ENCODE peak calls at places on chromosomes 5 and 9, in ten cellular contexts. R is breast epithelium, H is psoas muscle, X is endothelial cell, M is stomach, L is lower lobe of right lung, U is ovary, F is AG10803, P is RWPE1, Z is mucosa of descending colon. I is an unnamed sample.

GRCh38 chr5:60101561-60101960 is 208.0 kb upstream of the PDE4D start:
- DNase-seq in P (no peak), X (no peak), F (no peak), L (no peak), M (no peak), R (no peak), Z (no peak), U (no peak), H (no peak), I (no peak)

GRCh38 chr9:98614941-98615340 is 93.8 kb downstream of the GABBR2 start:
- DNase-seq in F (no peak), L (no peak), Z (no peak), P (no peak), X (no peak), R (no peak), M (no peak), H (no peak), U (no peak), I (no peak)

GRCh38 chr9:11023201-11023600 is 410.4 kb upstream of the PTPRD start:
- DNase-seq in X (no peak), F (no peak), L (no peak), P (no peak), M (no peak), R (no peak), U (no peak), Z (no peak), H (no peak), I (no peak)

GRCh38 chr5:140965905-140966292 is 377 bp upstream of the PCDHAC2 start:
- DNase-seq in U (no peak), Z (no peak), X (no peak), M (no peak), L (no peak), P (no peak), H (no peak), F (no peak), R (no peak), I (no peak)

GRCh38 chr5:133236976-133237375 is 185.2 kb downstream of the HSPA4 start:
- DNase-seq in M (no peak), P (no peak), L (no peak), Z (no peak), X (no peak), H (no peak), U (no peak), R (no peak), F (no peak), I (no peak)

GRCh38 chr5:1445313-1445894 is at the start of gene SLC6A3:
- DNase-seq in L (no peak), U (peak), M (peak), R (no peak), P (no peak), F (no peak), H (peak), X (peak), Z (peak), I (no peak)

GRCh38 chr5:145917288-145917687 is 19.1 kb upstream of the SH3RF2 start:
- DNase-seq in F (peak), X (no peak), H (no peak), Z (no peak), L (no peak), P (no peak), U (no peak), R (no peak), M (no peak), I (no peak)

GRCh38 chr5:43616535-43616934 is 13.6 kb downstream of the NNT start:
- DNase-seq in L (no peak), U (no peak), X (no peak), P (no peak), H (no peak), M (no peak), R (no peak), F (peak), Z (no peak), I (no peak)

GRCh38 chr5:31186672-31187267 is 6.7 kb upstream of the CDH6 start:
- DNase-seq in M (no peak), R (no peak), L (no peak), Z (no peak), X (no peak), F (peak), U (no peak), P (peak), H (no peak), I (no peak)

GRCh38 chr9:82882744-82883143 is 180.2 kb downstream of the RASEF start:
- DNase-seq in P (no peak), M (no peak), U (no peak), F (no peak), L (no peak), X (no peak), H (no peak), R (no peak), Z (no peak), I (no peak)

GRCh38 chr9:21153688-21154608 is 12.3 kb upstream of the IFNW1 start:
- DNase-seq in Z (no peak), F (no peak), U (no peak), R (no peak), L (peak), X (peak), P (peak), H (no peak), M (no peak), I (no peak)

GRCh38 chr5:156051972-156052371 is 275.0 kb upstream of the SGCD start:
- DNase-seq in M (no peak), P (no peak), H (no peak), X (no peak), F (no peak), Z (no peak), L (no peak), U (no peak), R (no peak), I (no peak)

GRCh38 chr5:39518516-39518915 is 93.7 kb upstream of the DAB2 start:
- DNase-seq in R (no peak), M (no peak), H (no peak), P (no peak), F (peak), X (no peak), L (no peak), Z (no peak), U (no peak), I (no peak)

GRCh38 chr9:120327322-120327721 is 252.6 kb downstream of the CDK5RAP2 start:
- DNase-seq in M (no peak), H (no peak), X (no peak), Z (no peak), U (no peak), F (no peak), L (no peak), R (no peak), P (no peak), I (no peak)

GRCh38 chr9:120324996-120325642 is 254.8 kb downstream of the CDK5RAP2 start:
- DNase-seq in U (no peak), M (no peak), P (no peak), X (no peak), H (no peak), F (no peak), R (no peak), L (no peak), Z (no peak), I (no peak)

GRCh38 chr9:120326076-120326693 is 253.8 kb downstream of the CDK5RAP2 start:
- DNase-seq in Z (no peak), L (no peak), X (no peak), R (no peak), M (no peak), H (no peak), P (no peak), F (no peak), U (no peak), I (no peak)

GRCh38 chr9:120331913-120332312 is 248.1 kb downstream of the CDK5RAP2 start:
- DNase-seq in H (no peak), R (no peak), P (no peak), Z (no peak), F (no peak), U (no peak), M (no peak), L (no peak), X (no peak), I (no peak)

DNA sequence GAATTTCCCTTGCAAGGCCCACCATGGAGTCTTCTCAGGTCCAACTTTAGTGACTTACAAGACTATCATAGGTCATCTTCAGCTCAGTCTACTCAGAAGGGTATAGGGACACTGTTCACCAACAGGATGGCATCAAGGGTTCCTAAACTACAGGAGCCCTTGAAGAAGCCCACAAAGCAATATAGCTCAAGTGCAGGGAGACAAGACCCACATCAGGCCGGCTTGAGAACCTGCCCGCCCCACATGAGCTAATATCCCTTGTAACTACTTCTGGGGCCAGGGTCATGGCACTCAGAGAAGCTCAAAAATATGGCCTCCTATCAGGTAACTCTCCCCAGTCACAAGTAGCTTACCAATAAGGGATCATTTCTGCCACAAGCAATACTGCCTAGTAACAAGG is 249.9 kb downstream of the CDK5RAP2 start:
- DNase-seq in U (no peak), F (no peak), Z (no peak), M (no peak), R (no peak), P (no peak), X (no peak), H (no peak), L (no peak), I (no peak)
- TF ChIP-seq CTCF in U (no peak), F (no peak), Z (no peak), M (no peak), R (no peak), P (no peak), X (no peak), H (no peak), L (no peak), I (no peak)

GRCh38 chr5:72138943-72139467 is 31.7 kb downstream of the MAP1B start:
- DNase-seq in H (no peak), U (peak), Z (no peak), X (no peak), L (no peak), F (peak), M (no peak), P (peak), R (no peak), I (no peak)

GRCh38 chr5:72134226-72134625 is 27.0 kb downstream of the MAP1B start:
- DNase-seq in L (no peak), P (no peak), F (no peak), M (no peak), U (no peak), X (no peak), H (no peak), Z (no peak), R (no peak), I (no peak)

GRCh38 chr5:72140711-72141110 is 33.4 kb downstream of the MAP1B start:
- DNase-seq in H (no peak), L (no peak), F (no peak), R (no peak), X (no peak), M (no peak), P (no peak), Z (no peak), U (no peak), I (no peak)

GRCh38 chr5:72141440-72142271 is 34.4 kb downstream of the MAP1B start:
- DNase-seq in R (no peak), Z (no peak), F (peak), X (no peak), H (no peak), P (peak), U (peak), L (no peak), M (no peak), I (no peak)

GRCh38 chr5:72137826-72138409 is 30.6 kb downstream of the MAP1B start:
- DNase-seq in F (no peak), M (no peak), R (no peak), L (no peak), H (no peak), U (no peak), P (peak), Z (no peak), X (no peak), I (no peak)
- TF ChIP-seq CTCF in F (peak), M (no peak), R (peak), L (peak), H (peak), U (no peak), P (peak), Z (no peak), X (peak), I (peak)

DNA sequence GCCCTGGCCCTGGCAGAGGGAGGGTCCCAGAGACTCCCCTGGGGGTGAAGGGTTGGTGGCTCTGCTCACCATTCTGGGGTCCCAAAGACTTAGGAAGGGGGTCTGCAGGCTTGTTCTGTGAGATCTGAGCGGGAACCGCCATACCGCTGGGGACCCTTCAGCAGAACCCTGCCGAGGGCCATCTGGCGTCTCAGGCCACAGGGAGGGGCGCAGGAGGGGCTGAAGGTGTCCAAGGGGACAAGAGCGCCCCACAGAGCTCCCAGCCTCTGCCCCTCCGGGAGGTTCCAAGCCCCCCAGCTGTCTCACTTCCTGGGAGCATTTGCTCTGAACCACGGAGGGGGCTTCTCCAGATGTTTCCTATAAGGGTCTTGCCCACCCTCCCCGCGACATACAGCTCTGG is 4.8 kb downstream of the FIBCD1 start:
- DNase-seq in H (peak), L (no peak), M (no peak), Z (no peak), X (no peak), F (no peak), P (no peak), R (no peak), U (no peak), I (no peak)
- TF ChIP-seq CTCF in H (no peak), L (no peak), M (no peak), Z (no peak), X (no peak), F (no peak), P (no peak), R (no peak), U (no peak), I (no peak)

GRCh38 chr9:69149321-69149807 is 24.7 kb upstream of the TJP2 start:
- DNase-seq in P (no peak), R (no peak), H (no peak), F (peak), X (peak), L (no peak), M (no peak), Z (no peak), U (no peak), I (no peak)
- TF ChIP-seq CTCF in P (no peak), R (no peak), H (no peak), F (peak), X (no peak), L (peak), M (no peak), Z (no peak), U (no peak), I (no peak)

GRCh38 chr5:66814146-66814991 is 218.2 kb downstream of the MAST4 start:
- DNase-seq in P (peak), L (no peak), X (peak), U (no peak), H (no peak), F (peak), Z (no peak), R (no peak), M (no peak), I (no peak)
- TF ChIP-seq CTCF in P (peak), L (peak), X (peak), U (peak), H (peak), F (peak), Z (peak), R (peak), M (peak), I (peak)

I was measured in CD14-positive monocyte.